ENCODE peak calls at places on chromosomes 13 and 19, in seven cellular contexts. One of them, this sample, is unnamed.
A peak's percentile ranks its signal among the peaks of the same experiment; 100 is the strongest.

GRCh38 chr19:18588611-18589379 is at the start of gene REX1BD:
- DNase-seq in thoracic aorta: peak; percentile 57
- DNase-seq in keratinocyte: no peak
- DNase-seq in mesenchymal stem cell: peak; percentile 76
- DNase-seq in prostate gland: peak; percentile 58
- DNase-seq in heart left ventricle: peak; percentile 90
- DNase-seq in CD8-positive, alpha-beta T cell: peak; percentile 86
- DNase-seq in this sample: peak; percentile 65

GRCh38 chr19:6718741-6719539 is 1.5 kb downstream of the C3 start:
- DNase-seq in thoracic aorta: no peak
- DNase-seq in keratinocyte: no peak
- DNase-seq in mesenchymal stem cell: peak; percentile 11
- DNase-seq in prostate gland: no peak
- DNase-seq in heart left ventricle: no peak
- DNase-seq in CD8-positive, alpha-beta T cell: no peak
- DNase-seq in this sample: peak; percentile 34

GRCh38 chr19:7223429-7223828 is 70.8 kb downstream of the INSR start:
- DNase-seq in thoracic aorta: no peak
- DNase-seq in keratinocyte: no peak
- DNase-seq in mesenchymal stem cell: no peak
- DNase-seq in prostate gland: no peak
- DNase-seq in heart left ventricle: no peak
- DNase-seq in CD8-positive, alpha-beta T cell: no peak
- DNase-seq in this sample: no peak

GRCh38 chr19:54665530-54665929 is 2.7 kb downstream of the LILRB4 start:
- DNase-seq in thoracic aorta: no peak
- DNase-seq in keratinocyte: no peak
- DNase-seq in mesenchymal stem cell: no peak
- DNase-seq in prostate gland: no peak
- DNase-seq in heart left ventricle: no peak
- DNase-seq in CD8-positive, alpha-beta T cell: no peak
- DNase-seq in this sample: no peak

GRCh38 chr13:97879646-97880297 is 73.7 kb upstream of the IPO5 start:
- DNase-seq in thoracic aorta: no peak
- DNase-seq in keratinocyte: no peak
- DNase-seq in mesenchymal stem cell: peak; percentile 77
- DNase-seq in prostate gland: no peak
- DNase-seq in heart left ventricle: no peak
- DNase-seq in CD8-positive, alpha-beta T cell: no peak
- DNase-seq in this sample: no peak

GRCh38 chr13:38303816-38304215 is 45.8 kb upstream of the UFM1 start:
- DNase-seq in thoracic aorta: no peak
- DNase-seq in keratinocyte: no peak
- DNase-seq in mesenchymal stem cell: no peak
- DNase-seq in prostate gland: no peak
- DNase-seq in heart left ventricle: no peak
- DNase-seq in CD8-positive, alpha-beta T cell: no peak
- DNase-seq in this sample: no peak

GRCh38 chr13:78714717-78715116 is 55.8 kb upstream of the OBI1 start:
- DNase-seq in thoracic aorta: no peak
- DNase-seq in keratinocyte: no peak
- DNase-seq in mesenchymal stem cell: no peak
- DNase-seq in prostate gland: no peak
- DNase-seq in heart left ventricle: no peak
- DNase-seq in CD8-positive, alpha-beta T cell: no peak
- DNase-seq in this sample: no peak

GRCh38 chr19:37977992-37978391 is 71.0 kb downstream of the SIPA1L3 start:
- DNase-seq in thoracic aorta: no peak
- DNase-seq in keratinocyte: no peak
- DNase-seq in mesenchymal stem cell: peak; percentile 88
- DNase-seq in prostate gland: no peak
- DNase-seq in heart left ventricle: no peak
- DNase-seq in CD8-positive, alpha-beta T cell: no peak
- DNase-seq in this sample: no peak

GRCh38 chr13:83881031-83881727 is 1.1 kb downstream of the SLITRK1 start:
- DNase-seq in thoracic aorta: no peak
- DNase-seq in keratinocyte: no peak
- DNase-seq in mesenchymal stem cell: no peak
- DNase-seq in prostate gland: no peak
- DNase-seq in heart left ventricle: no peak
- DNase-seq in CD8-positive, alpha-beta T cell: no peak
- DNase-seq in this sample: peak; percentile 48

GRCh38 chr13:21686761-21687391 is 16.0 kb downstream of the FGF9 start:
- DNase-seq in thoracic aorta: no peak
- DNase-seq in keratinocyte: no peak
- DNase-seq in mesenchymal stem cell: no peak
- DNase-seq in prostate gland: no peak
- DNase-seq in heart left ventricle: no peak
- DNase-seq in CD8-positive, alpha-beta T cell: no peak
- DNase-seq in this sample: no peak

GRCh38 chr13:41674246-41674645 is 216.9 kb downstream of the RGCC start:
- DNase-seq in thoracic aorta: no peak
- DNase-seq in keratinocyte: no peak
- DNase-seq in mesenchymal stem cell: no peak
- DNase-seq in prostate gland: no peak
- DNase-seq in heart left ventricle: no peak
- DNase-seq in CD8-positive, alpha-beta T cell: no peak
- DNase-seq in this sample: no peak

GRCh38 chr13:40981361-40981760 is 37.8 kb downstream of the ELF1 start:
- DNase-seq in thoracic aorta: no peak
- DNase-seq in keratinocyte: no peak
- DNase-seq in mesenchymal stem cell: peak; percentile 76
- DNase-seq in prostate gland: no peak
- DNase-seq in heart left ventricle: no peak
- DNase-seq in CD8-positive, alpha-beta T cell: no peak
- DNase-seq in this sample: no peak

GRCh38 chr19:30406220-30406944 is 34.2 kb downstream of the ZNF536 start:
- DNase-seq in thoracic aorta: no peak
- DNase-seq in keratinocyte: no peak
- DNase-seq in mesenchymal stem cell: no peak
- DNase-seq in prostate gland: no peak
- DNase-seq in heart left ventricle: peak; percentile 38
- DNase-seq in CD8-positive, alpha-beta T cell: no peak
- DNase-seq in this sample: peak; percentile 35

GRCh38 chr19:40331052-40331451 is 17.1 kb downstream of the C19orf47 start:
- DNase-seq in thoracic aorta: no peak
- DNase-seq in keratinocyte: no peak
- DNase-seq in mesenchymal stem cell: no peak
- DNase-seq in prostate gland: peak; percentile 49
- DNase-seq in heart left ventricle: no peak
- DNase-seq in CD8-positive, alpha-beta T cell: no peak
- DNase-seq in this sample: no peak
- H3K27ac ChIP-seq in thoracic aorta: no peak overlapping the region
- H3K27ac ChIP-seq in keratinocyte: no peak overlapping the region
- H3K27ac ChIP-seq in mesenchymal stem cell: no peak overlapping the region
- H3K27ac ChIP-seq in prostate gland: no peak overlapping the region
- H3K27ac ChIP-seq in heart left ventricle: no peak overlapping the region
- H3K27ac ChIP-seq in CD8-positive, alpha-beta T cell: no peak overlapping the region
- H3K27ac ChIP-seq in this sample: no peak overlapping the region

DNA sequence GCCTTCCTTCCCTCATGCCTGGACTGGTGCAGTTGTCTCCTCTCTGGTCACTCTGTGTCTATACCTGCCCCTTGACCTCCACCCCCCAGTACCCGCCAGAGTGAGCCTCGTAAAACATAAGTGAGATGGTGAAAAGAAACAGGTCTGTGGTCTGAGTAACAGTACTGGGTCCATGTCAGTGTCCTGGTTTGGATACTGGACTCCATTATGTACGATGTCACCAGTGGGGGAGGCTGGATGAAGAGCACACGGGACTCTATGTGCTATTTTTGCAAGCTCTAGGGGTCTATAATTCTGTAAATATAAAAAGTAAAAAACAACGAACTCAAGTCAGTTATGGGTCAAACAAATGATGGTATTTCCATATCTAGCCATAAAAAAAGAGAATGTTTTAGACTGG is 14.4 kb downstream of the MYBPC2 start:
- DNase-seq in thoracic aorta: no peak
- DNase-seq in keratinocyte: no peak
- DNase-seq in mesenchymal stem cell: no peak
- DNase-seq in prostate gland: no peak
- DNase-seq in heart left ventricle: no peak
- DNase-seq in CD8-positive, alpha-beta T cell: no peak
- DNase-seq in this sample: no peak
- H3K27ac ChIP-seq in thoracic aorta: no peak overlapping the region
- H3K27ac ChIP-seq in keratinocyte: no peak overlapping the region
- H3K27ac ChIP-seq in mesenchymal stem cell: no peak overlapping the region
- H3K27ac ChIP-seq in prostate gland: no peak overlapping the region
- H3K27ac ChIP-seq in heart left ventricle: no peak overlapping the region
- H3K27ac ChIP-seq in CD8-positive, alpha-beta T cell: no peak overlapping the region
- H3K27ac ChIP-seq in this sample: no peak overlapping the region

GRCh38 chr19:58544591-58545285 is 874 bp downstream of the TRIM28 start:
- DNase-seq in thoracic aorta: no peak
- DNase-seq in keratinocyte: no peak
- DNase-seq in mesenchymal stem cell: peak; percentile 56
- DNase-seq in prostate gland: no peak
- DNase-seq in heart left ventricle: peak; percentile 52
- DNase-seq in CD8-positive, alpha-beta T cell: peak; percentile 77
- DNase-seq in this sample: no peak

GRCh38 chr19:58543826-58544590 is at the start of gene TRIM28:
- DNase-seq in thoracic aorta: peak; percentile 92
- DNase-seq in keratinocyte: peak; percentile 90
- DNase-seq in mesenchymal stem cell: peak; percentile 100
- DNase-seq in prostate gland: peak; percentile 98
- DNase-seq in heart left ventricle: peak; percentile 98
- DNase-seq in CD8-positive, alpha-beta T cell: peak; percentile 100
- DNase-seq in this sample: no peak

GRCh38 chr19:58545286-58546068 is 1.6 kb downstream of the TRIM28 start:
- DNase-seq in thoracic aorta: no peak
- DNase-seq in keratinocyte: no peak
- DNase-seq in mesenchymal stem cell: no peak
- DNase-seq in prostate gland: no peak
- DNase-seq in heart left ventricle: no peak
- DNase-seq in CD8-positive, alpha-beta T cell: no peak
- DNase-seq in this sample: no peak

GRCh38 chr19:58547323-58548312 is 3.8 kb downstream of the TRIM28 start:
- DNase-seq in thoracic aorta: no peak
- DNase-seq in keratinocyte: no peak
- DNase-seq in mesenchymal stem cell: no peak
- DNase-seq in prostate gland: no peak
- DNase-seq in heart left ventricle: peak; percentile 17
- DNase-seq in CD8-positive, alpha-beta T cell: no peak
- DNase-seq in this sample: no peak

GRCh38 chr19:58546131-58546530 is 2.3 kb downstream of the TRIM28 start:
- DNase-seq in thoracic aorta: no peak
- DNase-seq in keratinocyte: no peak
- DNase-seq in mesenchymal stem cell: no peak
- DNase-seq in prostate gland: no peak
- DNase-seq in heart left ventricle: no peak
- DNase-seq in CD8-positive, alpha-beta T cell: no peak
- DNase-seq in this sample: no peak
- H3K27ac ChIP-seq in thoracic aorta: peak overlapping the region; percentile 30
- H3K27ac ChIP-seq in keratinocyte: peak overlapping the region; percentile 89
- H3K27ac ChIP-seq in mesenchymal stem cell: no peak overlapping the region
- H3K27ac ChIP-seq in prostate gland: peak overlapping the region; percentile 97
- H3K27ac ChIP-seq in heart left ventricle: no peak overlapping the region
- H3K27ac ChIP-seq in CD8-positive, alpha-beta T cell: peak overlapping the region; percentile 54
- H3K27ac ChIP-seq in this sample: no peak overlapping the region

GRCh38 chr19:16258440-16258903 is 60.8 kb downstream of the AP1M1 start:
- DNase-seq in thoracic aorta: no peak
- DNase-seq in keratinocyte: no peak
- DNase-seq in mesenchymal stem cell: no peak
- DNase-seq in prostate gland: no peak
- DNase-seq in heart left ventricle: peak; percentile 87
- DNase-seq in CD8-positive, alpha-beta T cell: no peak
- DNase-seq in this sample: no peak
- H3K27ac ChIP-seq in thoracic aorta: peak overlapping the region; percentile 3
- H3K27ac ChIP-seq in keratinocyte: no peak overlapping the region
- H3K27ac ChIP-seq in mesenchymal stem cell: no peak overlapping the region
- H3K27ac ChIP-seq in prostate gland: no peak overlapping the region
- H3K27ac ChIP-seq in heart left ventricle: peak overlapping the region; percentile 95
- H3K27ac ChIP-seq in CD8-positive, alpha-beta T cell: no peak overlapping the region
- H3K27ac ChIP-seq in this sample: peak overlapping the region; percentile 90